ENCODE peak calls at places on chromosomes 16 and 17, in five cellular contexts. D is CD8-positive, alpha-beta memory T cell; K is A549; U is aorta; G is tibial artery. P is an unnamed sample.

GRCh38 chr16:26863971-26864370 is 202.8 kb upstream of the C16orf82 start:
- DNase-seq in D (no peak), K (no peak), U (no peak), G (no peak), P (no peak)

GRCh38 chr16:22874394-22874793 is 60.4 kb downstream of the HS3ST2 start:
- DNase-seq in D (no peak), K (no peak), U (no peak), G (no peak), P (no peak)

GRCh38 chr17:73308017-73308823 is 3.6 kb downstream of the CDC42EP4 start:
- DNase-seq in D (no peak), K (peak), U (peak), G (peak), P (no peak)

GRCh38 chr17:35254107-35254802 is 11.4 kb downstream of the SLFN5 start:
- DNase-seq in D (no peak), K (peak), U (peak), G (peak), P (peak)

GRCh38 chr16:88796278-88796677 is 7.3 kb upstream of the CDT1 start:
- DNase-seq in D (no peak), K (no peak), U (no peak), G (no peak), P (no peak)

GRCh38 chr16:75919664-75920063 is 193.4 kb upstream of the CPHXL start:
- DNase-seq in D (no peak), K (no peak), U (no peak), G (no peak), P (no peak)

GRCh38 chr17:41702712-41703111 is 9.4 kb upstream of the GAST start:
- DNase-seq in D (no peak), K (no peak), U (no peak), G (no peak), P (no peak)

GRCh38 chr16:4407543-4408322 is 8.7 kb downstream of the CORO7 start:
- DNase-seq in D (no peak), K (no peak), U (no peak), G (no peak), P (no peak)

GRCh38 chr17:33457477-33457876 is 164.4 kb upstream of the ASIC2 start:
- DNase-seq in D (no peak), K (no peak), U (no peak), G (no peak), P (no peak)

GRCh38 chr16:85810742-85811115 is 11.2 kb downstream of the COX4I1 start:
- DNase-seq in D (no peak), K (no peak), U (no peak), G (no peak), P (no peak)

GRCh38 chr16:67807148-67807682 is 526 bp downstream of the TSNAXIP1 start:
- DNase-seq in D (no peak), K (no peak), U (no peak), G (no peak), P (no peak)

GRCh38 chr17:65359016-65359415 is 202.4 kb downstream of the AXIN2 start:
- DNase-seq in D (no peak), K (no peak), U (no peak), G (no peak), P (no peak)

GRCh38 chr17:57021226-57021940 is 43.5 kb downstream of the SCPEP1 start:
- DNase-seq in D (no peak), K (peak), U (no peak), G (peak), P (peak)

GRCh38 chr17:2954898-2955445 is 108.4 kb downstream of the OR1D5 start:
- DNase-seq in D (no peak), K (peak), U (no peak), G (no peak), P (peak)
- H3K4me3 ChIP-seq in D (no peak), K (no peak), U (no peak), G (no peak), P (no peak)

DNA sequence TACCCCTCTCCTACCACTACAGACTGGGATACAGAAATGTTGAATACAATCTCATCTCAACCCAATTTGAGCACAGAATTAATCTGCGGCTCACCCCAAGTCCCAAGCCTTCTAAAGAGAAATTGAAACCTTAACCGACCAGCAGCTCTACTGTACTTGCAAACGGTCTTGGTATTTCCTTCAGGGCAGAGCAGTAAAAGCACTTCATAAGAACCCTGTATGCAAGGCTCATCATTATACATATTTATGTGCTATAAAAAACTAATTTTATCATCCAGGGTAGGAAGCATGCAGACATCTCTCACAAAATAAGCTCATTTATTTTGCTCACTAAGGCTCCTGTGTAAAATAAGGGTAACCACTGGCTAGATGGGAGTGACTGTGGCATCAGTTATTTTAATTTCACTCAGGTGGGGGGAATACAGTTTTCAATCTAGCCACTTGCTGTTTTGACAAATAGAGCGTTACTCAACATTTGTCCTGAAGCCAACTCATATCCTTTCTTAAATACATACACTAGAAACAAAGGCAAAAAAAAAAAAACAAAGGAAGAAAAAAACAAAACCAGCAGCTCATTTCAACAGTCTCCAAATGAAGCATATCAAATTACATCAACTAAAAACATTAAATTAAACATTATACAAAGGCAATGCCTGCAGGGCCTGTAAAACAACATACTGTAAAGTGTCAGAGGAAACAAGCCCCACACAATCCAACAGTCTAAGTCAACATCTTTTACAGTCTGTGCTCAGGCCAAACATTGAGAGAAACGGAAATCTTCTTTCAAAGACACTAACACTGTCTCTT is 65.0 kb downstream of the PARN start:
- DNase-seq in D (no peak), K (no peak), U (no peak), G (no peak), P (no peak)
- H3K4me3 ChIP-seq in D (no peak), K (peak), U (no peak), G (no peak), P (no peak)

GRCh38 chr17:78381601-78382168 is 3.2 kb downstream of the PGS1 start:
- DNase-seq in D (peak), K (no peak), U (no peak), G (no peak), P (no peak)
- H3K4me3 ChIP-seq in D (peak), K (no peak), U (no peak), G (no peak), P (no peak)

GRCh38 chr17:28710948-28711722 is 553 bp downstream of the PROCA1 start:
- DNase-seq in D (peak), K (peak), U (peak), G (peak), P (no peak)
- H3K4me3 ChIP-seq in D (peak), K (peak), U (peak), G (peak), P (peak)

DNA sequence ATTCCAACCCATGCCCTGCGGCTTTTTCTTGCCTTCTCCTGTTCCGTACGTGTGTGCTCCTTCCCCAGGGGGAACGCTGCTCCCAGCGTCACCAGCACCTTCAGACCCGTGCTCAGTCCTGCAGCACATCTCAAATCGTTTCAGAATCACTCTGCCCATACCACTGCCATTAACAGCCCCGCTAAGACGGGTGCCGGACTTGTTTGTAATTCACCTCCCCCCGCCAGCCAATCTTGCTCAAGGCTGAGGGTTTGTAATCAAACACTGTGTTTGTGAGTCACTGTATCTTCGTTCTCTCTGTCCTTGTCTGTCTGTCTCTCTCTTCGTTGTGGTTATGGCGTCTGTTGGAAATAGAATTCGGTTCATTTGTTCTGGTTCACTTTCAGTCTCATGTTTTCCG is 17.3 kb downstream of the CARD14 start:
- DNase-seq in D (no peak), K (peak), U (no peak), G (no peak), P (no peak)
- H3K4me3 ChIP-seq in D (no peak), K (peak), U (no peak), G (no peak), P (no peak)

DNA sequence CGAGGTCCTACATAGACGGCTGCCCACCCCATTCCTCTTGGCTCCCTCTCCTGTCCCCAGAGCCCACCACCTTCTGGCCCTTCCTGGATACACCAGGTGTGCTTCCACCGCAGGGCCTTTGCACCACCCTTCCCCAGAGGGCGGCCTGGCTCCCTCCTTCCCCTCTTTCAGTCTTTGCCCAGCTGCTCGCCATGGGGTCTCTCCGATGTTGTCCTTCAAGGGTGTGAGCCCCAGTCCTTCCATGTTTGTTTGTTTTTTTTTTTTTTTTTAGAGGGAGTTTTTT is 4.1 kb downstream of the RNF213 start:
- DNase-seq in D (no peak), K (no peak), U (no peak), G (no peak), P (no peak)
- H3K4me3 ChIP-seq in D (peak), K (no peak), U (no peak), G (peak), P (no peak)

DNA sequence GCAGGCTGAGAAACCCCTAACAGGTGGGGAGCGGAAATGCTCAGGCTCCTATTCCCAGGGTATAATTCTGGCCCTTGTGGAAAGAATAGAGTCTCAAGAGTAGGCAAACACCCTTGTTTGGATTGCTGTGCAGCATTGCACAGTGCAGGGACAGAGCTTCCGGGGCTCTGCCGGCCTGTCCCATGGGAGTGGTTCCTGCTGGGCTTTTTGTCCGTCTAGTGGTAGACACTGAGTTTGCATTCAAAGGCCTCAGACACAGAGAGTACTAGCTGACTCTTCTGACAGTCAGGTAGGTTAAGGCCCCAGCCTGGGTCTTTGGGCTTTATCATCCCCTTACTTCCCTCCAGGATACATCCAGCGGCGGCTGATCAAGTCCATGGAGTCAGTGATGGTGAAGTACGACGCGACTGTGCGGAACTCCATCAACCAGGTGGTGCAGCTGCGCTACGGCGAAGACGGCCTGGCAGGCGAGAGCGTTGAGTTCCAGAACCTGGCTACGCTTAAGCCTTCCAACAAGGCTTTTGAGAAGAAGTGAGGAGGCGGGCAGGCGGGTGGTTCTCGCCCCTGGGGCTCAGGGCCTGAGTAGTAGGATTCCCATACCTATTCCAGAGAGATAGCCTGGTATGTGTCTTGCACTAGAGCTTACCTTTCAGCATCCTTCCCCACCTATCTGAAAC is 18.1 kb downstream of the POLR2A start:
- DNase-seq in D (no peak), K (no peak), U (no peak), G (no peak), P (no peak)
- H3K4me3 ChIP-seq in D (no peak), K (no peak), U (no peak), G (no peak), P (no peak)

DNA sequence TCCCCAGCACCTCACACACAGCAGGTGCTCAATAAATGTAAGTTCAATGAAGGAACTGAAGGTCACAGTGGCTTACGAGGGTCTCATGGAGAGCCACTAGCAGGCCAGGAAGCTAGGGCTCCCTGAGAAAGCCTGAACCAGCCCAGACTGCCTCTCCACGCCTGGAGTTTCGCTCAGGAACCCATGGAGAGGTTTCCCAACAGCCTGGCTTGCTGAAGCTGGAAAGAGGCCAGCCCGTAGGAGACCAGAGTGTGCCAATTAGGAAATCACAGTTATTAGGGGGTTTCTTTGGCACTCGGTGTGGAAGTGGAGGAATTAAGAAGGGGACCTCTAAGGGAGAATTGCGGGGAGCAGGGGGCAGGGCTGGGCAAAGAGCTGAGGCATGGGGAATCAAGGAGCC is 36.3 kb upstream of the CACNG1 start:
- DNase-seq in D (no peak), K (no peak), U (no peak), G (no peak), P (no peak)
- H3K4me3 ChIP-seq in D (no peak), K (no peak), U (no peak), G (no peak), P (no peak)

P was measured in Panc1.